ENCODE peak calls at places on chromosomes 12 and 14, in seven cellular contexts. P is Karpas-422, N is activated B cell treated with CpG ODN at 0.5 μM for 24 hours, V is amniotic epithelial cell, S is sciatic nerve, U is nucleus accumbens, H is NCI-H1417. Z is an unnamed sample.

GRCh38 chr12:69779928-69780327 is 41.3 kb downstream of the RAB3IP start:
- DNase-seq in U (no peak), P (peak), V (peak), N (no peak), S (no peak), H (peak), Z (no peak)

GRCh38 chr12:85468356-85469157 is 188.5 kb downstream of the ALX1 start:
- DNase-seq in P (peak), S (no peak), V (peak), H (peak), N (no peak), U (peak), Z (no peak)

GRCh38 chr14:81062816-81063215 is 107.4 kb downstream of the TSHR start:
- DNase-seq in V (no peak), U (no peak), S (no peak), P (peak), N (no peak), H (no peak), Z (no peak)

GRCh38 chr12:66044731-66045130 is 85.8 kb downstream of the LLPH start:
- DNase-seq in U (no peak), V (peak), S (no peak), H (no peak), N (no peak), P (no peak), Z (no peak)

GRCh38 chr14:95979339-95980042 is 59.7 kb upstream of the C14orf132 start:
- DNase-seq in V (no peak), H (no peak), S (no peak), U (no peak), P (peak), N (no peak), Z (no peak)

GRCh38 chr12:22700126-22700525 is 75.2 kb downstream of the ETNK1 start:
- DNase-seq in U (no peak), V (no peak), P (no peak), H (no peak), N (no peak), S (no peak), Z (no peak)

GRCh38 chr12:42410345-42410744 is 84.4 kb downstream of the PPHLN1 start:
- DNase-seq in P (no peak), V (peak), S (no peak), H (peak), N (no peak), U (no peak), Z (no peak)

GRCh38 chr12:96368233-96368632 is 32.0 kb downstream of the CDK17 start:
- DNase-seq in U (peak), H (no peak), P (no peak), V (no peak), S (no peak), N (no peak), Z (no peak)

GRCh38 chr14:71203306-71203705 is 296.0 kb downstream of the PCNX1 start:
- DNase-seq in P (no peak), S (no peak), U (no peak), N (no peak), V (peak), H (no peak), Z (no peak)

GRCh38 chr12:109736552-109737108 is 23.0 kb downstream of the FAM222A start:
- DNase-seq in U (no peak), V (peak), H (no peak), N (peak), S (peak), P (peak), Z (no peak)

GRCh38 chr14:105275267-105275946 is 25.4 kb downstream of the BRF1 start:
- DNase-seq in P (no peak), N (no peak), H (no peak), V (peak), S (no peak), U (no peak), Z (no peak)

GRCh38 chr12:57838594-57839302 is 7.8 kb downstream of the CTDSP2 start:
- DNase-seq in N (no peak), U (no peak), H (no peak), V (no peak), P (no peak), S (no peak), Z (peak)